ENCODE peak calls at places on chromosomes 13 and 19, in six cellular contexts. S is tibial artery, Y is neuronal stem cell, X is kidney, W is neural progenitor cell, N is right cardiac atrium. E is an unnamed sample.
A peak's percentile ranks its signal among the peaks of the same experiment; 100 is the strongest.

GRCh38 chr19:29524912-29525870 is 603 bp upstream of the VSTM2B start:
- DNase-seq in W (peak; percentile 66), S (no peak), N (no peak), X (peak; percentile 62), Y (peak; percentile 38), E (no peak)

GRCh38 chr13:110421696-110422395 is 114.8 kb downstream of the COL4A2 start:
- DNase-seq in Y (no peak), W (no peak), S (no peak), N (no peak), X (no peak), E (no peak)

GRCh38 chr13:100245099-100245498 is 156.2 kb downstream of the PCCA start:
- DNase-seq in X (no peak), Y (no peak), W (no peak), N (no peak), S (no peak), E (no peak)

GRCh38 chr19:1651548-1652394 is 644 bp downstream of the TCF3 start:
- DNase-seq in N (peak; percentile 45), Y (peak; percentile 42), S (no peak), X (peak; percentile 87), W (peak; percentile 79), E (peak; percentile 46)

GRCh38 chr13:32722340-32722739 is 136.1 kb downstream of the PDS5B start:
- DNase-seq in N (no peak), S (no peak), X (no peak), Y (no peak), W (no peak), E (no peak)

GRCh38 chr13:20136781-20137703 is 23.8 kb downstream of the GJA3 start:
- DNase-seq in X (no peak), Y (no peak), S (no peak), N (no peak), W (peak; percentile 79), E (peak; percentile 45)

GRCh38 chr13:110485604-110486003 is 75.9 kb downstream of the RAB20 start:
- DNase-seq in X (peak; percentile 56), Y (peak; percentile 56), N (no peak), S (no peak), W (peak; percentile 83), E (no peak)

GRCh38 chr13:23817136-23817535 is 72.1 kb downstream of the MIPEP start:
- DNase-seq in X (no peak), W (no peak), S (no peak), Y (no peak), N (no peak), E (no peak)

GRCh38 chr19:57559008-57559403 is 657 bp downstream of the ZNF550 start:
- DNase-seq in S (no peak), Y (no peak), X (peak; percentile 64), W (peak; percentile 58), N (peak; percentile 18), E (no peak)

GRCh38 chr19:56750658-56751057 is 79.1 kb upstream of the ZNF835 start:
- DNase-seq in W (no peak), Y (no peak), N (no peak), X (no peak), S (no peak), E (no peak)

GRCh38 chr19:57935731-57936130 is 529 bp upstream of the ZNF418 start:
- DNase-seq in W (no peak), N (no peak), Y (no peak), S (no peak), X (no peak), E (no peak)

GRCh38 chr19:12867120-12868099 is 13.8 kb downstream of the DNASE2 start:
- DNase-seq in X (peak; percentile 81), Y (peak; percentile 90), S (no peak), W (peak; percentile 93), N (peak; percentile 63), E (peak; percentile 40)

GRCh38 chr19:45768644-45769053 is 403 bp downstream of the SIX5 start:
- DNase-seq in Y (no peak), N (peak; percentile 63), X (peak; percentile 88), W (peak; percentile 71), S (no peak), E (no peak)

GRCh38 chr13:50129065-50129922 is 114.0 kb downstream of the KCNRG start:
- DNase-seq in S (peak; percentile 75), N (no peak), X (peak; percentile 79), Y (peak; percentile 33), W (peak; percentile 51), E (no peak)

GRCh38 chr19:35704218-35704617 is at the start of gene ZBTB32:
- DNase-seq in S (no peak), W (peak; percentile 80), Y (peak; percentile 21), X (peak; percentile 70), N (peak; percentile 38), E (no peak)

GRCh38 chr13:21242236-21242635 is 65.8 kb downstream of the MRPL57 start:
- DNase-seq in Y (peak; percentile 18), S (no peak), W (peak; percentile 74), X (no peak), N (no peak), E (peak; percentile 32)

GRCh38 chr19:42872608-42873007 is 6.9 kb downstream of the PSG1 start:
- DNase-seq in W (no peak), N (no peak), Y (no peak), S (no peak), X (no peak), E (no peak)

GRCh38 chr13:97107815-97108534 is 113.7 kb upstream of the OXGR1 start:
- DNase-seq in Y (no peak), X (no peak), N (no peak), W (no peak), S (no peak), E (no peak)

GRCh38 chr19:54572696-54573311 is 786 bp upstream of the LILRA2 start:
- DNase-seq in Y (no peak), X (no peak), W (no peak), N (no peak), S (no peak), E (no peak)

GRCh38 chr19:17302391-17303166 is 646 bp downstream of the ABHD8 start:
- DNase-seq in W (peak; percentile 42), N (no peak), Y (no peak), X (peak; percentile 86), S (no peak), E (no peak)

GRCh38 chr13:44516771-44517170 is 59.4 kb downstream of the TSC22D1 start:
- DNase-seq in N (no peak), Y (no peak), W (peak; percentile 47), S (no peak), X (no peak), E (no peak)

GRCh38 chr13:29005035-29005434 is 184.9 kb downstream of the MTUS2 start:
- DNase-seq in X (no peak), N (no peak), Y (no peak), W (no peak), S (no peak), E (no peak)

GRCh38 chr13:100338265-100338664 is 249.4 kb downstream of the PCCA start:
- DNase-seq in Y (no peak), S (no peak), X (no peak), W (no peak), N (no peak), E (no peak)

GRCh38 chr19:34989248-34989797 is 10.8 kb upstream of the GRAMD1A start:
- DNase-seq in S (peak; percentile 16), N (no peak), W (no peak), Y (no peak), X (peak; percentile 6), E (no peak)

GRCh38 chr19:2494447-2495129 is 18.7 kb downstream of the GADD45B start:
- DNase-seq in N (peak; percentile 94), S (peak; percentile 96), W (peak; percentile 75), Y (no peak), X (peak; percentile 93), E (peak; percentile 23)

GRCh38 chr19:2064788-2065524 is 13.9 kb upstream of the MKNK2 start:
- DNase-seq in S (peak; percentile 87), Y (no peak), N (peak; percentile 62), W (no peak), X (peak; percentile 76), E (no peak)

GRCh38 chr13:22369090-22369489 is 698.2 kb downstream of the FGF9 start:
- DNase-seq in S (no peak), W (no peak), N (no peak), Y (no peak), X (no peak), E (no peak)
- H3K9me3 ChIP-seq in S (no peaks in the 10 kb centered on the region), W (peaks cover 12% of the 10 kb centered on the region), N (peaks cover 3% of the 10 kb centered on the region), Y (peaks cover 12% of the 10 kb centered on the region), X (no peaks in the 10 kb centered on the region), E (peaks cover 8% of the 10 kb centered on the region)

GRCh38 chr19:50427318-50427925 is 5.3 kb upstream of the MYBPC2 start:
- DNase-seq in X (no peak), S (no peak), W (no peak), N (no peak), Y (no peak), E (no peak)

GRCh38 chr19:50431343-50432220 is 1.1 kb upstream of the MYBPC2 start:
- DNase-seq in Y (peak; percentile 90), N (peak; percentile 80), X (peak; percentile 94), W (peak; percentile 93), S (peak; percentile 84), E (peak; percentile 64)

GRCh38 chr19:50427997-50428425 is 4.7 kb upstream of the MYBPC2 start:
- DNase-seq in W (peak; percentile 57), X (peak; percentile 97), N (peak; percentile 90), S (peak; percentile 90), Y (no peak), E (no peak)

GRCh38 chr19:50430888-50431342 is 1.8 kb upstream of the MYBPC2 start:
- DNase-seq in W (peak; percentile 28), X (no peak), Y (no peak), S (no peak), N (no peak), E (no peak)

GRCh38 chr19:50428768-50429463 is 3.8 kb upstream of the MYBPC2 start:
- DNase-seq in N (no peak), X (no peak), W (no peak), Y (no peak), S (no peak), E (no peak)
- H3K4me1 ChIP-seq in N (peaks cover 2% of the 10 kb centered on the region), X (peaks cover 3% of the 10 kb centered on the region), W (peaks cover 10% of the 10 kb centered on the region), Y (peaks cover 13% of the 10 kb centered on the region), S (peaks cover 22% of the 10 kb centered on the region), E (peaks cover 8% of the 10 kb centered on the region)

GRCh38 chr19:53389591-53390377 is 5.2 kb upstream of the ZNF765 start:
- DNase-seq in W (peak; percentile 9), X (peak; percentile 72), N (no peak), Y (no peak), S (no peak), E (no peak)

GRCh38 chr19:53388904-53389303 is 6.0 kb upstream of the ZNF765 start:
- DNase-seq in S (no peak), N (no peak), W (no peak), X (no peak), Y (no peak), E (no peak)

GRCh38 chr19:53394974-53395839 is at the start of gene ZNF765:
- DNase-seq in N (peak; percentile 95), Y (peak; percentile 93), W (peak; percentile 98), X (peak; percentile 98), S (peak; percentile 96), E (peak; percentile 72)

DNA sequence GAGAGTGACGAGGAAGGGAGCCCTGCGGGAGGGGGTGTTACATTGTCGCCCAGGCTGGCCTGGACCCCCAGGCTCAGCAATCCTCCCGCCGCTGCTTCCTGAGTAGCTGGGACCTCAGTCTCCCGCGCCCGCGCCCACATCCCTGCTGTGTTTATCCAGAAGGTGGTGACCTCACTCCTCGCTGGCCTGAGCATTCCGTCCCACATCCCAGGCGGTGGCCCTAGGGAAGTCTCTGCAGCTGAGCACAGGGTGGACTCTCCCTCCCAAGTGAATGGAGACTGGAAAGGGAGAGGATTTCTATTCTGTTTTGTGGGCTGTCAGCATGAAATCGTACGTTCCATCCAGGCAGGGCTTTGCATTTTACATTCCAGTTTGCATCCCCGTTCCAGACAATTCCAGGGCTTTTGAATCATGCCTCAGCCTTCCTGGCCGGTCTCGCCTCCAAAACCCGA is 401 bp upstream of the ZNF765 start:
- DNase-seq in N (peak; percentile 70), S (peak; percentile 72), X (peak; percentile 86), W (peak; percentile 81), Y (no peak), E (no peak)
- H3K9me3 ChIP-seq in N (no peaks in the 10 kb centered on the region), S (no peaks in the 10 kb centered on the region), X (peaks cover 3% of the 10 kb centered on the region), W (no peaks in the 10 kb centered on the region), Y (peaks cover 9% of the 10 kb centered on the region), E (no peaks in the 10 kb centered on the region)

GRCh38 chr19:16068696-16069259 is 7.5 kb upstream of the TPM4 start:
- DNase-seq in S (peak; percentile 62), X (no peak), W (no peak), Y (no peak), N (no peak), E (no peak)
- H3K4me1 ChIP-seq in S (peaks cover 44% of the 10 kb centered on the region), X (peaks cover 10% of the 10 kb centered on the region), W (no peaks in the 10 kb centered on the region), Y (peaks cover 23% of the 10 kb centered on the region), N (no peaks in the 10 kb centered on the region), E (no peaks in the 10 kb centered on the region)

E was measured in HAP-1.